ENCODE peak calls at places on chromosomes 7 and 10, in seven cellular contexts. V is fibroblast of pulmonary artery; Z is CD8-positive, alpha-beta memory T cell; U is cerebellum; F is small intestine; T is ELF-1; X is ecto neural progenitor cell. W is an unnamed sample.

GRCh38 chr10:65570143-65571010 is 1355.5 kb upstream of the LRRTM3 start:
- DNase-seq in Z (no peak), X (peak), F (peak), T (peak), V (peak), U (no peak), W (no peak)

GRCh38 chr7:127347567-127348246 is 44.8 kb downstream of the ZNF800 start:
- DNase-seq in V (peak), T (peak), Z (peak), F (peak), X (peak), U (peak), W (peak)

GRCh38 chr10:88889559-88890337 is 9.7 kb downstream of the STAMBPL1 start:
- DNase-seq in Z (no peak), F (no peak), U (no peak), V (no peak), X (no peak), T (no peak), W (no peak)

GRCh38 chr10:130202984-130203617 is 66.9 kb downstream of the GLRX3 start:
- DNase-seq in X (no peak), T (no peak), V (no peak), F (no peak), Z (no peak), U (no peak), W (no peak)

GRCh38 chr7:24840543-24840942 is 83.3 kb upstream of the GSDME start:
- DNase-seq in Z (no peak), X (no peak), V (no peak), U (no peak), T (no peak), F (no peak), W (no peak)

GRCh38 chr7:17057143-17057509 is 175.3 kb upstream of the AGR3 start:
- DNase-seq in F (no peak), V (no peak), T (no peak), Z (no peak), U (no peak), X (no peak), W (no peak)

GRCh38 chr10:78817804-78818203 is 251.0 kb upstream of the ZMIZ1 start:
- DNase-seq in T (no peak), F (no peak), X (no peak), Z (no peak), V (no peak), U (no peak), W (no peak)

GRCh38 chr7:148501707-148502139 is 88.8 kb upstream of the C7orf33 start:
- DNase-seq in X (peak), V (peak), T (peak), Z (no peak), F (peak), U (no peak), W (peak)

GRCh38 chr10:114499630-114500190 is 95.4 kb upstream of the AFAP1L2 start:
- DNase-seq in U (no peak), V (no peak), X (no peak), T (no peak), F (peak), Z (no peak), W (peak)

GRCh38 chr10:90722832-90723231 is 135.0 kb downstream of the HTR7 start:
- DNase-seq in T (no peak), U (no peak), X (no peak), Z (no peak), V (no peak), F (no peak), W (no peak)

GRCh38 chr7:27031289-27032172 is 64.3 kb downstream of the HOXA1 start:
- DNase-seq in T (no peak), X (no peak), Z (no peak), V (peak), F (peak), U (no peak), W (peak)

W was measured in memory B cell.